ENCODE peak calls at places on chromosomes 13 and 19, in five cellular contexts. One of them, this sample, is unnamed.

GRCh38 chr13:71460179-71460578 is 406.8 kb downstream of the DACH1 start:
- DNase-seq in activated CD8-positive, alpha-beta memory T cell treated with anti-CD3 and anti-CD28 coated beads, Interleukin-2, amount 50 U/mL, for 48 hours: no peak
- DNase-seq in stimulated activated CD4-positive, alpha-beta T cell treated with anti-CD3 and anti-CD28 coated beads, Interleukin-1b, Interleukin-23, amount 100 ng/mL, for 4 hours: no peak
- DNase-seq in activated CD4-positive, alpha-beta T cell treated with anti-CD3 and anti-CD28 coated beads, Interleukin-2, amount 10 ng/mL, durations not matched to agents 7 days and 5 days: no peak
- DNase-seq in ELR: no peak
- DNase-seq in this sample: no peak

GRCh38 chr19:6352381-6353165 is 8.8 kb upstream of the CLPP start:
- DNase-seq in activated CD8-positive, alpha-beta memory T cell treated with anti-CD3 and anti-CD28 coated beads, Interleukin-2, amount 50 U/mL, for 48 hours: no peak
- DNase-seq in stimulated activated CD4-positive, alpha-beta T cell treated with anti-CD3 and anti-CD28 coated beads, Interleukin-1b, Interleukin-23, amount 100 ng/mL, for 4 hours: no peak
- DNase-seq in activated CD4-positive, alpha-beta T cell treated with anti-CD3 and anti-CD28 coated beads, Interleukin-2, amount 10 ng/mL, durations not matched to agents 7 days and 5 days: no peak
- DNase-seq in ELR: no peak
- DNase-seq in this sample: no peak

GRCh38 chr19:6590458-6591319 is at the start of gene CD70:
- DNase-seq in activated CD8-positive, alpha-beta memory T cell treated with anti-CD3 and anti-CD28 coated beads, Interleukin-2, amount 50 U/mL, for 48 hours: peak; percentile 81
- DNase-seq in stimulated activated CD4-positive, alpha-beta T cell treated with anti-CD3 and anti-CD28 coated beads, Interleukin-1b, Interleukin-23, amount 100 ng/mL, for 4 hours: peak; percentile 15
- DNase-seq in activated CD4-positive, alpha-beta T cell treated with anti-CD3 and anti-CD28 coated beads, Interleukin-2, amount 10 ng/mL, durations not matched to agents 7 days and 5 days: peak; percentile 52
- DNase-seq in ELR: no peak
- DNase-seq in this sample: peak; percentile 81

GRCh38 chr19:9885077-9885552 is 50.0 kb downstream of the PIN1 start:
- DNase-seq in activated CD8-positive, alpha-beta memory T cell treated with anti-CD3 and anti-CD28 coated beads, Interleukin-2, amount 50 U/mL, for 48 hours: no peak
- DNase-seq in stimulated activated CD4-positive, alpha-beta T cell treated with anti-CD3 and anti-CD28 coated beads, Interleukin-1b, Interleukin-23, amount 100 ng/mL, for 4 hours: no peak
- DNase-seq in activated CD4-positive, alpha-beta T cell treated with anti-CD3 and anti-CD28 coated beads, Interleukin-2, amount 10 ng/mL, durations not matched to agents 7 days and 5 days: no peak
- DNase-seq in ELR: peak; percentile 38
- DNase-seq in this sample: no peak

GRCh38 chr19:9431475-9431874 is 3.9 kb downstream of the ZNF266 start:
- DNase-seq in activated CD8-positive, alpha-beta memory T cell treated with anti-CD3 and anti-CD28 coated beads, Interleukin-2, amount 50 U/mL, for 48 hours: peak; percentile 74
- DNase-seq in stimulated activated CD4-positive, alpha-beta T cell treated with anti-CD3 and anti-CD28 coated beads, Interleukin-1b, Interleukin-23, amount 100 ng/mL, for 4 hours: no peak
- DNase-seq in activated CD4-positive, alpha-beta T cell treated with anti-CD3 and anti-CD28 coated beads, Interleukin-2, amount 10 ng/mL, durations not matched to agents 7 days and 5 days: peak; percentile 39
- DNase-seq in ELR: peak; percentile 43
- DNase-seq in this sample: peak; percentile 52

GRCh38 chr19:36051236-36051635 is 2.8 kb downstream of the THAP8 start:
- DNase-seq in activated CD8-positive, alpha-beta memory T cell treated with anti-CD3 and anti-CD28 coated beads, Interleukin-2, amount 50 U/mL, for 48 hours: no peak
- DNase-seq in stimulated activated CD4-positive, alpha-beta T cell treated with anti-CD3 and anti-CD28 coated beads, Interleukin-1b, Interleukin-23, amount 100 ng/mL, for 4 hours: no peak
- DNase-seq in activated CD4-positive, alpha-beta T cell treated with anti-CD3 and anti-CD28 coated beads, Interleukin-2, amount 10 ng/mL, durations not matched to agents 7 days and 5 days: no peak
- DNase-seq in ELR: no peak
- DNase-seq in this sample: no peak

GRCh38 chr19:51783373-51783772 is 11.6 kb upstream of the FPR3 start:
- DNase-seq in activated CD8-positive, alpha-beta memory T cell treated with anti-CD3 and anti-CD28 coated beads, Interleukin-2, amount 50 U/mL, for 48 hours: no peak
- DNase-seq in stimulated activated CD4-positive, alpha-beta T cell treated with anti-CD3 and anti-CD28 coated beads, Interleukin-1b, Interleukin-23, amount 100 ng/mL, for 4 hours: no peak
- DNase-seq in activated CD4-positive, alpha-beta T cell treated with anti-CD3 and anti-CD28 coated beads, Interleukin-2, amount 10 ng/mL, durations not matched to agents 7 days and 5 days: no peak
- DNase-seq in ELR: peak; percentile 52
- DNase-seq in this sample: no peak

GRCh38 chr13:90710355-90710754 is 637.1 kb upstream of the MIR17HG start:
- DNase-seq in activated CD8-positive, alpha-beta memory T cell treated with anti-CD3 and anti-CD28 coated beads, Interleukin-2, amount 50 U/mL, for 48 hours: no peak
- DNase-seq in stimulated activated CD4-positive, alpha-beta T cell treated with anti-CD3 and anti-CD28 coated beads, Interleukin-1b, Interleukin-23, amount 100 ng/mL, for 4 hours: no peak
- DNase-seq in activated CD4-positive, alpha-beta T cell treated with anti-CD3 and anti-CD28 coated beads, Interleukin-2, amount 10 ng/mL, durations not matched to agents 7 days and 5 days: no peak
- DNase-seq in ELR: no peak
- DNase-seq in this sample: no peak

GRCh38 chr13:112746044-112746443 is 56.2 kb downstream of the ATP11A start:
- DNase-seq in activated CD8-positive, alpha-beta memory T cell treated with anti-CD3 and anti-CD28 coated beads, Interleukin-2, amount 50 U/mL, for 48 hours: no peak
- DNase-seq in stimulated activated CD4-positive, alpha-beta T cell treated with anti-CD3 and anti-CD28 coated beads, Interleukin-1b, Interleukin-23, amount 100 ng/mL, for 4 hours: no peak
- DNase-seq in activated CD4-positive, alpha-beta T cell treated with anti-CD3 and anti-CD28 coated beads, Interleukin-2, amount 10 ng/mL, durations not matched to agents 7 days and 5 days: no peak
- DNase-seq in ELR: no peak
- DNase-seq in this sample: no peak

GRCh38 chr19:41241859-41242258 is 22.3 kb upstream of the HNRNPUL1 start:
- DNase-seq in activated CD8-positive, alpha-beta memory T cell treated with anti-CD3 and anti-CD28 coated beads, Interleukin-2, amount 50 U/mL, for 48 hours: no peak
- DNase-seq in stimulated activated CD4-positive, alpha-beta T cell treated with anti-CD3 and anti-CD28 coated beads, Interleukin-1b, Interleukin-23, amount 100 ng/mL, for 4 hours: no peak
- DNase-seq in activated CD4-positive, alpha-beta T cell treated with anti-CD3 and anti-CD28 coated beads, Interleukin-2, amount 10 ng/mL, durations not matched to agents 7 days and 5 days: no peak
- DNase-seq in ELR: no peak
- DNase-seq in this sample: no peak

GRCh38 chr13:109787135-109787954 is 962 bp upstream of the IRS2 start:
- DNase-seq in activated CD8-positive, alpha-beta memory T cell treated with anti-CD3 and anti-CD28 coated beads, Interleukin-2, amount 50 U/mL, for 48 hours: peak; percentile 64
- DNase-seq in stimulated activated CD4-positive, alpha-beta T cell treated with anti-CD3 and anti-CD28 coated beads, Interleukin-1b, Interleukin-23, amount 100 ng/mL, for 4 hours: no peak
- DNase-seq in activated CD4-positive, alpha-beta T cell treated with anti-CD3 and anti-CD28 coated beads, Interleukin-2, amount 10 ng/mL, durations not matched to agents 7 days and 5 days: peak; percentile 28
- DNase-seq in ELR: peak; percentile 72
- DNase-seq in this sample: peak; percentile 78

GRCh38 chr19:32671883-32672282 is 3.1 kb downstream of the ANKRD27 start:
- DNase-seq in activated CD8-positive, alpha-beta memory T cell treated with anti-CD3 and anti-CD28 coated beads, Interleukin-2, amount 50 U/mL, for 48 hours: no peak
- DNase-seq in stimulated activated CD4-positive, alpha-beta T cell treated with anti-CD3 and anti-CD28 coated beads, Interleukin-1b, Interleukin-23, amount 100 ng/mL, for 4 hours: no peak
- DNase-seq in activated CD4-positive, alpha-beta T cell treated with anti-CD3 and anti-CD28 coated beads, Interleukin-2, amount 10 ng/mL, durations not matched to agents 7 days and 5 days: no peak
- DNase-seq in ELR: no peak
- DNase-seq in this sample: no peak

GRCh38 chr19:40144947-40145748 is 46.1 kb upstream of the MAP3K10 start:
- DNase-seq in activated CD8-positive, alpha-beta memory T cell treated with anti-CD3 and anti-CD28 coated beads, Interleukin-2, amount 50 U/mL, for 48 hours: no peak
- DNase-seq in stimulated activated CD4-positive, alpha-beta T cell treated with anti-CD3 and anti-CD28 coated beads, Interleukin-1b, Interleukin-23, amount 100 ng/mL, for 4 hours: no peak
- DNase-seq in activated CD4-positive, alpha-beta T cell treated with anti-CD3 and anti-CD28 coated beads, Interleukin-2, amount 10 ng/mL, durations not matched to agents 7 days and 5 days: no peak
- DNase-seq in ELR: no peak
- DNase-seq in this sample: no peak

GRCh38 chr13:76848596-76848995 is 37.6 kb downstream of the KCTD12 start:
- DNase-seq in activated CD8-positive, alpha-beta memory T cell treated with anti-CD3 and anti-CD28 coated beads, Interleukin-2, amount 50 U/mL, for 48 hours: no peak
- DNase-seq in stimulated activated CD4-positive, alpha-beta T cell treated with anti-CD3 and anti-CD28 coated beads, Interleukin-1b, Interleukin-23, amount 100 ng/mL, for 4 hours: no peak
- DNase-seq in activated CD4-positive, alpha-beta T cell treated with anti-CD3 and anti-CD28 coated beads, Interleukin-2, amount 10 ng/mL, durations not matched to agents 7 days and 5 days: no peak
- DNase-seq in ELR: no peak
- DNase-seq in this sample: no peak

GRCh38 chr13:23928985-23929384 is 31.7 kb upstream of the C1QTNF9B start:
- DNase-seq in activated CD8-positive, alpha-beta memory T cell treated with anti-CD3 and anti-CD28 coated beads, Interleukin-2, amount 50 U/mL, for 48 hours: no peak
- DNase-seq in stimulated activated CD4-positive, alpha-beta T cell treated with anti-CD3 and anti-CD28 coated beads, Interleukin-1b, Interleukin-23, amount 100 ng/mL, for 4 hours: no peak
- DNase-seq in activated CD4-positive, alpha-beta T cell treated with anti-CD3 and anti-CD28 coated beads, Interleukin-2, amount 10 ng/mL, durations not matched to agents 7 days and 5 days: no peak
- DNase-seq in ELR: peak; percentile 96
- DNase-seq in this sample: no peak

GRCh38 chr13:28475916-28476725 is 18.8 kb downstream of the FLT1 start:
- DNase-seq in activated CD8-positive, alpha-beta memory T cell treated with anti-CD3 and anti-CD28 coated beads, Interleukin-2, amount 50 U/mL, for 48 hours: no peak
- DNase-seq in stimulated activated CD4-positive, alpha-beta T cell treated with anti-CD3 and anti-CD28 coated beads, Interleukin-1b, Interleukin-23, amount 100 ng/mL, for 4 hours: no peak
- DNase-seq in activated CD4-positive, alpha-beta T cell treated with anti-CD3 and anti-CD28 coated beads, Interleukin-2, amount 10 ng/mL, durations not matched to agents 7 days and 5 days: no peak
- DNase-seq in ELR: peak; percentile 93
- DNase-seq in this sample: no peak

GRCh38 chr19:6424190-6424938 is at the start of gene KHSRP:
- DNase-seq in activated CD8-positive, alpha-beta memory T cell treated with anti-CD3 and anti-CD28 coated beads, Interleukin-2, amount 50 U/mL, for 48 hours: peak; percentile 70
- DNase-seq in stimulated activated CD4-positive, alpha-beta T cell treated with anti-CD3 and anti-CD28 coated beads, Interleukin-1b, Interleukin-23, amount 100 ng/mL, for 4 hours: peak; percentile 25
- DNase-seq in activated CD4-positive, alpha-beta T cell treated with anti-CD3 and anti-CD28 coated beads, Interleukin-2, amount 10 ng/mL, durations not matched to agents 7 days and 5 days: peak; percentile 30
- DNase-seq in ELR: peak; percentile 35
- DNase-seq in this sample: peak; percentile 66

GRCh38 chr13:52195052-52195837 is 35.8 kb upstream of the NEK3 start:
- DNase-seq in activated CD8-positive, alpha-beta memory T cell treated with anti-CD3 and anti-CD28 coated beads, Interleukin-2, amount 50 U/mL, for 48 hours: peak; percentile 75
- DNase-seq in stimulated activated CD4-positive, alpha-beta T cell treated with anti-CD3 and anti-CD28 coated beads, Interleukin-1b, Interleukin-23, amount 100 ng/mL, for 4 hours: peak; percentile 32
- DNase-seq in activated CD4-positive, alpha-beta T cell treated with anti-CD3 and anti-CD28 coated beads, Interleukin-2, amount 10 ng/mL, durations not matched to agents 7 days and 5 days: peak; percentile 75
- DNase-seq in ELR: peak; percentile 38
- DNase-seq in this sample: peak; percentile 59

GRCh38 chr19:50327461-50328256 is 1.5 kb downstream of the KCNC3 start:
- DNase-seq in activated CD8-positive, alpha-beta memory T cell treated with anti-CD3 and anti-CD28 coated beads, Interleukin-2, amount 50 U/mL, for 48 hours: no peak
- DNase-seq in stimulated activated CD4-positive, alpha-beta T cell treated with anti-CD3 and anti-CD28 coated beads, Interleukin-1b, Interleukin-23, amount 100 ng/mL, for 4 hours: no peak
- DNase-seq in activated CD4-positive, alpha-beta T cell treated with anti-CD3 and anti-CD28 coated beads, Interleukin-2, amount 10 ng/mL, durations not matched to agents 7 days and 5 days: no peak
- DNase-seq in ELR: no peak
- DNase-seq in this sample: no peak

This sample was measured in ecto neural progenitor cell.